ENCODE peak calls at places on chromosome 13, in seven cellular contexts. Y, C, V, D, J, L and K are unnamed samples.

GRCh38 chr13:40389081-40389641 is 277.3 kb downstream of the FOXO1 start:
- DNase-seq in Y (no peak), C (no peak), V (no peak), D (no peak), J (no peak), L (no peak), K (no peak)

GRCh38 chr13:114110091-114110829 is 22.2 kb downstream of the RASA3 start:
- DNase-seq in Y (no peak), C (no peak), V (peak), D (peak), J (peak), L (peak), K (no peak)

GRCh38 chr13:47025791-47026419 is 129.1 kb upstream of the HTR2A start:
- DNase-seq in Y (no peak), C (no peak), V (no peak), D (no peak), J (no peak), L (no peak), K (no peak)

GRCh38 chr13:26707122-26708006 is 53.2 kb downstream of the GPR12 start:
- DNase-seq in Y (peak), C (peak), V (no peak), D (peak), J (no peak), L (no peak), K (peak)

GRCh38 chr13:25214371-25215252 is 42.5 kb upstream of the AMER2 start:
- DNase-seq in Y (peak), C (peak), V (no peak), D (peak), J (peak), L (no peak), K (peak)

GRCh38 chr13:37417042-37417441 is 181.5 kb downstream of the POSTN start:
- DNase-seq in Y (no peak), C (no peak), V (no peak), D (no peak), J (no peak), L (no peak), K (no peak)

GRCh38 chr13:109547942-109548860 is 238.2 kb downstream of the IRS2 start:
- DNase-seq in Y (no peak), C (no peak), V (no peak), D (no peak), J (no peak), L (no peak), K (no peak)

GRCh38 chr13:48391257-48391656 is 21.7 kb downstream of the LPAR6 start:
- DNase-seq in Y (no peak), C (no peak), V (no peak), D (no peak), J (no peak), L (no peak), K (no peak)

GRCh38 chr13:42696191-42696590 is 85.2 kb upstream of the FAM216B start:
- DNase-seq in Y (peak), C (no peak), V (no peak), D (no peak), J (no peak), L (no peak), K (peak)

GRCh38 chr13:33330483-33330882 is 44.9 kb upstream of the STARD13 start:
- DNase-seq in Y (no peak), C (no peak), V (no peak), D (no peak), J (no peak), L (no peak), K (no peak)

GRCh38 chr13:75754936-75755335 is 118.8 kb downstream of the LMO7 start:
- DNase-seq in Y (no peak), C (no peak), V (no peak), D (no peak), J (no peak), L (no peak), K (no peak)

GRCh38 chr13:72221276-72221962 is 354.4 kb upstream of the DACH1 start:
- DNase-seq in Y (peak), C (no peak), V (no peak), D (peak), J (no peak), L (no peak), K (no peak)

GRCh38 chr13:52850396-52851152 is 2.1 kb upstream of the PCDH8 start:
- DNase-seq in Y (peak), C (peak), V (peak), D (peak), J (peak), L (peak), K (peak)

GRCh38 chr13:60571571-60571970 is 174.6 kb downstream of the TDRD3 start:
- DNase-seq in Y (no peak), C (no peak), V (no peak), D (no peak), J (no peak), L (no peak), K (no peak)

GRCh38 chr13:73898276-73898675 is 235.9 kb downstream of the KLF12 start:
- DNase-seq in Y (peak), C (no peak), V (no peak), D (no peak), J (no peak), L (no peak), K (no peak)

GRCh38 chr13:111184685-111185401 is 69.7 kb downstream of the ARHGEF7 start:
- DNase-seq in Y (no peak), C (peak), V (no peak), D (no peak), J (no peak), L (no peak), K (no peak)

GRCh38 chr13:79723462-79724116 is 242.6 kb downstream of the NDFIP2 start:
- DNase-seq in Y (no peak), C (peak), V (no peak), D (no peak), J (no peak), L (no peak), K (no peak)

GRCh38 chr13:20126460-20127262 is 34.2 kb downstream of the GJA3 start:
- DNase-seq in Y (no peak), C (peak), V (no peak), D (no peak), J (no peak), L (no peak), K (no peak)

GRCh38 chr13:55000844-55001243 is 1972.2 kb downstream of the OLFM4 start:
- DNase-seq in Y (no peak), C (no peak), V (no peak), D (peak), J (no peak), L (no peak), K (no peak)

GRCh38 chr13:23025848-23026608 is 154.8 kb upstream of the SGCG start:
- DNase-seq in Y (no peak), C (no peak), V (no peak), D (no peak), J (no peak), L (no peak), K (no peak)

DNA sequence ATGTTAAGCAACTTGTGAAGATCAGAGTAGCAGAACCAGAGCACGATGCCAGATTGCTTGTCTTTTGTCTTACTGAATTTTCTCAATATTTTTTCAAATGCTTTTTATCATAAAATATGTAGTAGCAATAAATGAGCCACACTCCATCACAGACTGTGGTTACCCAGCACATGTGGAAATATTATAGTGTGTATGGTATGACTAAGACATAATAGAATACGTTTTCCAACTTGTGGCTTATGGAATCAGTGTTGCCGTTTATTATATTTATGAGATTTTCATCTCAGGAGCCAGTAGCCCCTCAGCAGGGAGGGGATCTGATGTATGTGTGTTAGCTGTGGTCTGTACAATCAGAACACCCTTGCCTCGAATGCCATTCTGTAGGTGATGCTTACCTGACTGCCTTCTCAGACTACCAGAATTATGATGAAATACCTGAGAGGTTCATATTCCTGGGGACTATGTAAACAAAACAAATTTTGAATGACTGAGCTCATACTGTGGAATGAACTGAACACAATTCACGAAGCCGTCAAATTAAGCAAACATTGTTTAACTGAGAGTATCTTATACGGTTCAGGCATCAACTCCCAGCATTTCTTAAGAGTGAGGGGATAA is 1.9 kb downstream of the SCEL start:
- DNase-seq in Y (no peak), C (no peak), V (no peak), D (no peak), J (no peak), L (no peak), K (no peak)
- H3K4me3 ChIP-seq in Y (no peak), C (no peak), V (no peak), D (no peak), J (no peak), L (no peak), K (no peak)

GRCh38 chr13:50999641-51000040 is 90.0 kb downstream of the RNASEH2B start:
- DNase-seq in Y (no peak), C (no peak), V (no peak), D (no peak), J (no peak), L (no peak), K (no peak)
- TF ChIP-seq CTCF in Y (no peak), C (no peak), V (no peak), D (no peak), J (no peak), L (no peak), K (no peak)

DNA sequence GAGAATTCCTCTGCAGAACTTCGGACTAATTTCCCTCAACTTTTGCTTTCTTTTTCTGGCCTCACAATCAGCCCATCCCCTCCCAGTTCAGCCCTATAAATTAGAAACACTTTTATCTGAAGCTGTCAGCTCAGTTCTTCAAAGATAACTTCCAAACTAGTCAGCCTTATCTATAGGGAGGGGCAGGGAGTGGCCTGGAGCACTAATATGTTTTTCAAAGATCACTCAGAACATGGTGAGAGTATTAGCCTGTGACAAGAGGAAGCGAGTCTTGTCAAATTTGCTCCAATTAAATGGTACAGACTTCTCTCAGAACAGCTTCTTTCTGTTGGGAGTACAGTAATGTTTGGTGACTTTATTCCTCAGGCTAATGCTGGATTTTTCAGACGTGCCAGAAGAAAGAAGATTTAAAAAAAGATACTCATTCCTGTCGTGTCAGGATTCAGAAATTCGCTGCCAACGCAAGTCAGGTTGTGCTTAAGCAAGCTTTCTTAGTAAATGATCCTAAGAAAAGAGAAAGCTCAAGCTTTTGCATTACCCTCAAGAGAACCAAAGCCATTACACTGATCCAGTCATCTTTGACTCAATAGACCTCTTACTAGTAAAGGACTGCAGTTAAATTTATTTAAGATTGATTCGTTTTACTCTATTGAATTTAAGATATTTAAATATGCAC is 1033.6 kb downstream of the SLITRK5 start:
- DNase-seq in Y (no peak), C (no peak), V (no peak), D (no peak), J (no peak), L (no peak), K (no peak)
- H3K4me3 ChIP-seq in Y (no peak), C (peak), V (peak), D (no peak), J (no peak), L (peak), K (no peak)

GRCh38 chr13:44296856-44297255 is 76.8 kb upstream of the SERP2 start:
- DNase-seq in Y (no peak), C (no peak), V (no peak), D (no peak), J (no peak), L (no peak), K (no peak)
- TF ChIP-seq CTCF in Y (no peak), C (no peak), V (no peak), D (no peak), J (no peak), L (no peak), K (no peak)

GRCh38 chr13:39225860-39226259 is 187.6 kb downstream of the NHLRC3 start:
- DNase-seq in Y (no peak), C (no peak), V (no peak), D (no peak), J (no peak), L (no peak), K (no peak)

GRCh38 chr13:39224841-39225240 is 186.6 kb downstream of the NHLRC3 start:
- DNase-seq in Y (peak), C (no peak), V (no peak), D (no peak), J (no peak), L (no peak), K (no peak)

DNA sequence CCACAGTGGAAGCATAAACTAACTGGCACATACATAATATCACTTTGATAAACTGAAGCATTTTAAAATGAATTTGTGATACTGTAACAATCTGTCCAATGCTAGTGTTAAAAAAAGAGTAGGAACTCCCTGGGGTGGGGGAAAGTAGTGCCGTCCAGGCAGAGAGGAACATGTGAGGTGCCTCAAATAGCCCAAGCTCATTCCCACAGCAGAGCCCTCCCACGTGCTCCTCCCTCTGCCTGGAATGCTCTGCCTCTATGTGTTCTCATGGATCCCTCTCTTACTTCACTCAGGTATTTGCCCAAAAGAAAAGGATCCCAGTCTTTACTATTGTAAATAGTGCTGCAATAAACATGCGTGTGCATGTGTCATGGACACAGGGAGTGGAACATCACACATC is 188.1 kb downstream of the NHLRC3 start:
- DNase-seq in Y (no peak), C (peak), V (no peak), D (peak), J (no peak), L (no peak), K (no peak)
- H3K4me3 ChIP-seq in Y (no peak), C (no peak), V (no peak), D (no peak), J (no peak), L (no peak), K (no peak)

GRCh38 chr13:95485045-95485517 is 67.4 kb upstream of the CLDN10 start:
- DNase-seq in Y (peak), C (no peak), V (no peak), D (no peak), J (no peak), L (no peak), K (peak)
- TF ChIP-seq CTCF in Y (no peak), C (no peak), V (no peak), D (peak), J (no peak), L (no peak), K (no peak)

GRCh38 chr13:103351035-103351828 is 285.0 kb upstream of the SLC10A2 start:
- DNase-seq in Y (peak), C (peak), V (no peak), D (peak), J (no peak), L (no peak), K (peak)
- H3K4me3 ChIP-seq in Y (no peak), C (no peak), V (no peak), D (peak), J (no peak), L (no peak), K (no peak)

DNA sequence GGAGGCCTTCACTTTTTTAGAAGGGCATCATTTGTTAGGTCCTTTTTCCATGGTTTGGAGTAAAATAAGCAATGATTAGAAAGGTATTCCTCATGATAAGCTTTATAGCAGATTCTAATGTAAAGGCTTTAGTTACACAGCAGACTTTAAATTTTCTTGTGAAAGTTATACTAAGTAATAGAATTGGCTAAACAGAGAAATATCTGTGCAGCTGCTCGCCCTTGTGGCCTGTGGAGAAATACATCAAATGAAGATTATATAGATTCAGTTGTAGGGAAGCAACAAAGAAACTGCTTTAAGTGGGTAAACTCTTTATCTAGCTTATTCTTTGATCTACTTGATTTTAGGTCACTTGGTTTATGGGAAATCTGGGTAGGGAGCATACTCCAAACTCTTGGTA is 1269.7 kb upstream of the SPRY2 start:
- DNase-seq in Y (no peak), C (no peak), V (no peak), D (peak), J (no peak), L (no peak), K (no peak)
- TF ChIP-seq CTCF in Y (no peak), C (no peak), V (no peak), D (peak), J (no peak), L (no peak), K (no peak)

DNA sequence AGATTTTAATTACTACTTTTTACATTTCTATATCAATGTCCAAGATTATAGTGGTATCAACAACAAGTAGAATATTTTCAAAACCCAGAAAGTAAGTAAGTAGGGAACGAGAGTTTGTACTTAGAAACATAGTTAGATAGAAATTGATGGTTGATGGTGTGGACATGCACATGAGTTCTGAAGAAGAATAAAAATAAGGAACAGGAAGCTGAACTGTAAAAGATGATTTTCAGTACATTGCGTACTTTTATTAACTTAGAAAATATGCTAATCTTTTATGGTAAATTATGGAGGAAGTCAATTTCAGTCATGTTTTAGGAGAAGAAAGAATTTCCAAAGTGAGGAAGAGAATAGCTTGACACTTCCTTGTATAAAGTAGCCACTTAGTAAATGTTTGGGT is 12.3 kb upstream of the GPR18 start:
- DNase-seq in Y (no peak), C (no peak), V (no peak), D (no peak), J (no peak), L (no peak), K (no peak)
- H3K4me3 ChIP-seq in Y (no peak), C (no peak), V (no peak), D (no peak), J (no peak), L (no peak), K (no peak)